ENCODE peak calls at places on chromosome 17, in nine cellular contexts. O is ureter; Q is T-helper 2 cell treated with Interferon-gamma antibody and Interleukin-4, amounts not matched to agents 5 μg/mL and 100 μg/mL, for 36 hours; J is kidney epithelial cell; R is progenitor cell of endocrine pancreas; M is dermis blood vessel endothelial cell; P is CD4-positive, alpha-beta T cell; F is stomach; T is kidney glomerular epithelial cell. A is an unnamed sample.

GRCh38 chr17:6713130-6713917 is at the start of gene SLC13A5:
- DNase-seq in O (peak), Q (no peak), J (no peak), R (peak), M (peak), P (no peak), F (no peak), T (no peak), A (peak)

GRCh38 chr17:66677201-66677981 is 157.5 kb upstream of the CACNG5 start:
- DNase-seq in O (no peak), Q (peak), J (no peak), R (no peak), M (no peak), P (no peak), F (no peak), T (no peak), A (no peak)

GRCh38 chr17:49944451-49944850 is 24.5 kb upstream of the DLX4 start:
- DNase-seq in O (no peak), Q (no peak), J (no peak), R (no peak), M (peak), P (no peak), F (no peak), T (no peak), A (no peak)

GRCh38 chr17:42647778-42648177 is 11.3 kb upstream of the TUBG2 start:
- DNase-seq in O (no peak), Q (no peak), J (no peak), R (no peak), M (no peak), P (no peak), F (no peak), T (no peak), A (no peak)

GRCh38 chr17:17570207-17570797 is 21.2 kb downstream of the PEMT start:
- DNase-seq in O (no peak), Q (no peak), J (no peak), R (peak), M (peak), P (no peak), F (peak), T (no peak), A (peak)

GRCh38 chr17:20981046-20981920 is 61.5 kb downstream of the USP22 start:
- DNase-seq in O (no peak), Q (no peak), J (no peak), R (no peak), M (no peak), P (no peak), F (no peak), T (no peak), A (no peak)

GRCh38 chr17:41695954-41696720 is 7.5 kb downstream of the EIF1 start:
- DNase-seq in O (peak), Q (peak), J (no peak), R (peak), M (peak), P (peak), F (peak), T (peak), A (peak)

GRCh38 chr17:72166040-72166439 is 45.2 kb downstream of the SOX9 start:
- DNase-seq in O (no peak), Q (no peak), J (no peak), R (no peak), M (no peak), P (no peak), F (no peak), T (no peak), A (no peak)

GRCh38 chr17:6591599-6592158 is 35.3 kb upstream of the PITPNM3 start:
- DNase-seq in O (no peak), Q (no peak), J (peak), R (no peak), M (no peak), P (no peak), F (no peak), T (peak), A (no peak)

GRCh38 chr17:27233783-27234182 is 60.1 kb upstream of the WSB1 start:
- DNase-seq in O (no peak), Q (no peak), J (no peak), R (no peak), M (no peak), P (no peak), F (no peak), T (no peak), A (no peak)

GRCh38 chr17:40312893-40313659 is 4.1 kb downstream of the RARA start:
- DNase-seq in O (peak), Q (no peak), J (no peak), R (no peak), M (no peak), P (no peak), F (no peak), T (no peak), A (no peak)

GRCh38 chr17:10019941-10020403 is 114.9 kb upstream of the RCVRN start:
- DNase-seq in O (no peak), Q (no peak), J (no peak), R (no peak), M (no peak), P (no peak), F (no peak), T (no peak), A (no peak)

GRCh38 chr17:58324409-58325288 is 3.9 kb downstream of the TSPOAP1 start:
- DNase-seq in O (no peak), Q (no peak), J (no peak), R (peak), M (no peak), P (no peak), F (peak), T (no peak), A (no peak)

GRCh38 chr17:19387921-19388521 is 1.0 kb upstream of the MFAP4 start:
- DNase-seq in O (no peak), Q (no peak), J (no peak), R (no peak), M (no peak), P (no peak), F (no peak), T (no peak), A (no peak)

GRCh38 chr17:67013891-67014290 is 30.5 kb upstream of the CACNG1 start:
- DNase-seq in O (no peak), Q (no peak), J (no peak), R (no peak), M (no peak), P (no peak), F (no peak), T (no peak), A (no peak)

GRCh38 chr17:17416400-17417360 is 60.1 kb upstream of the MED9 start:
- DNase-seq in O (no peak), Q (no peak), J (no peak), R (no peak), M (peak), P (no peak), F (peak), T (no peak), A (peak)